ENCODE peak calls at places on chromosomes 7 and 10, in eight cellular contexts. K, Z, F, L, H, V, D and T are unnamed samples.

GRCh38 chr7:56086761-56087160 is 6.0 kb downstream of the PHKG1 start:
- DNase-seq in K (no peak), D (no peak), Z (no peak), V (no peak), H (no peak), F (no peak), L (no peak), T (no peak)

GRCh38 chr10:133565441-133566294 is at the start of gene SYCE1:
- DNase-seq in F (no peak), K (no peak), H (no peak), Z (no peak), D (no peak), L (no peak), V (no peak), T (no peak)

GRCh38 chr10:10330481-10330880 is 687.2 kb upstream of the CELF2 start:
- DNase-seq in Z (no peak), D (no peak), H (no peak), V (no peak), F (no peak), K (no peak), L (no peak), T (no peak)

GRCh38 chr7:136657332-136657942 is 211.0 kb upstream of the CHRM2 start:
- DNase-seq in Z (no peak), F (no peak), V (no peak), D (no peak), L (no peak), H (no peak), K (no peak), T (no peak)

GRCh38 chr7:28165971-28166955 is 14.3 kb downstream of the JAZF1 start:
- DNase-seq in H (no peak), L (peak; percentile 53), F (no peak), K (peak; percentile 76), V (no peak), Z (no peak), D (no peak), T (no peak)

GRCh38 chr7:102258749-102259107 is 27.9 kb upstream of the SH2B2 start:
- DNase-seq in V (no peak), Z (no peak), F (no peak), D (no peak), L (no peak), K (peak; percentile 20), H (no peak), T (no peak)

GRCh38 chr7:144818516-144818915 is 17.3 kb downstream of the TPK1 start:
- DNase-seq in V (no peak), L (no peak), F (no peak), Z (peak; percentile 46), K (no peak), H (no peak), D (peak; percentile 44), T (no peak)

GRCh38 chr10:21526184-21526951 is 886 bp upstream of the SKIDA1 start:
- DNase-seq in V (peak; percentile 89), L (no peak), H (peak; percentile 60), Z (peak; percentile 60), D (peak; percentile 44), K (no peak), F (peak; percentile 46), T (peak; percentile 77)

GRCh38 chr7:139771001-139771956 is 6.5 kb downstream of the HIPK2 start:
- DNase-seq in H (no peak), V (no peak), Z (no peak), L (peak; percentile 54), D (no peak), K (no peak), F (no peak), T (no peak)

GRCh38 chr10:11159543-11160215 is 142.0 kb downstream of the CELF2 start:
- DNase-seq in V (no peak), F (no peak), K (no peak), H (no peak), Z (no peak), D (no peak), L (no peak), T (no peak)

GRCh38 chr10:35432781-35433338 is 96.6 kb downstream of the CCNY start:
- DNase-seq in H (no peak), D (no peak), V (no peak), L (no peak), F (no peak), Z (no peak), K (no peak), T (no peak)

GRCh38 chr7:135263321-135263970 is 29.8 kb downstream of the STRA8 start:
- DNase-seq in H (no peak), L (no peak), K (no peak), V (no peak), F (no peak), D (no peak), Z (no peak), T (no peak)

GRCh38 chr7:142328006-142328405 is 70.1 kb upstream of the PRSS58 start:
- DNase-seq in H (no peak), F (no peak), D (no peak), V (no peak), K (no peak), Z (no peak), L (no peak), T (peak; percentile 23)

GRCh38 chr10:46285966-46286620 is 704 bp upstream of the ANTXRL start:
- DNase-seq in Z (no peak), V (no peak), K (no peak), D (no peak), F (no peak), L (no peak), H (no peak), T (no peak)

GRCh38 chr10:102198027-102198426 is 28.1 kb upstream of the ELOVL3 start:
- DNase-seq in K (no peak), L (no peak), D (no peak), V (no peak), H (no peak), Z (no peak), F (no peak), T (no peak)

GRCh38 chr10:12350167-12350872 is 973 bp downstream of the CAMK1D start:
- DNase-seq in D (no peak), Z (peak; percentile 61), H (peak; percentile 40), L (peak; percentile 3), K (peak; percentile 12), F (peak; percentile 10), V (peak; percentile 54), T (no peak)

GRCh38 chr7:151926336-151926712 is 29.9 kb upstream of the GALNTL5 start:
- DNase-seq in Z (no peak), D (no peak), L (no peak), H (no peak), V (no peak), F (no peak), K (no peak), T (no peak)

GRCh38 chr10:11684717-11685645 is 57.2 kb upstream of the ECHDC3 start:
- DNase-seq in Z (peak; percentile 75), F (no peak), V (no peak), H (peak; percentile 80), K (peak; percentile 89), L (peak; percentile 29), D (peak; percentile 35), T (peak; percentile 44)

GRCh38 chr7:39536926-39537325 is 29.3 kb upstream of the YAE1 start:
- DNase-seq in D (no peak), F (no peak), K (no peak), Z (no peak), H (no peak), V (no peak), L (no peak), T (no peak)

GRCh38 chr7:73900286-73900685 is 39.3 kb downstream of the TMEM270 start:
- DNase-seq in Z (no peak), H (no peak), F (no peak), L (no peak), K (no peak), D (no peak), V (no peak), T (no peak)

GRCh38 chr10:99339077-99339476 is 9.9 kb downstream of the CNNM1 start:
- DNase-seq in K (no peak), L (no peak), V (no peak), F (no peak), H (no peak), Z (no peak), D (no peak), T (no peak)

GRCh38 chr7:140581411-140581810 is 59.2 kb downstream of the DENND2A start:
- DNase-seq in H (peak; percentile 40), L (no peak), Z (no peak), D (no peak), F (no peak), K (no peak), V (no peak), T (no peak)

GRCh38 chr7:119175916-119176627 is 951.6 kb downstream of the ANKRD7 start:
- DNase-seq in D (no peak), L (peak; percentile 3), V (peak; percentile 66), Z (peak; percentile 15), F (peak; percentile 76), K (no peak), H (peak; percentile 81), T (peak; percentile 83)

GRCh38 chr7:93117852-93118530 is at the start of gene SAMD9:
- DNase-seq in H (peak; percentile 87), Z (peak; percentile 76), V (peak; percentile 86), K (peak; percentile 60), D (peak; percentile 34), L (peak; percentile 75), F (peak; percentile 80), T (no peak)

GRCh38 chr7:16801111-16801542 is 3.7 kb downstream of the AGR2 start:
- DNase-seq in F (peak; percentile 41), H (peak; percentile 61), V (peak; percentile 26), D (no peak), L (peak; percentile 46), K (peak; percentile 11), Z (peak; percentile 24), T (peak; percentile 75)

GRCh38 chr10:108631332-108631731 is 1292.0 kb downstream of the XPNPEP1 start:
- DNase-seq in V (no peak), H (no peak), Z (no peak), F (no peak), L (no peak), K (no peak), D (no peak), T (no peak)

GRCh38 chr7:50664461-50664922 is 99.3 kb upstream of the DDC start:
- DNase-seq in D (no peak), H (no peak), Z (peak; percentile 45), K (peak; percentile 52), F (peak; percentile 62), V (no peak), L (no peak), T (no peak)

GRCh38 chr7:20745716-20746115 is 41.0 kb downstream of the SP8 start:
- DNase-seq in L (no peak), Z (no peak), H (no peak), V (no peak), D (no peak), F (no peak), K (no peak), T (no peak)

GRCh38 chr10:128150045-128150493 is 23.8 kb upstream of the MKI67 start:
- DNase-seq in F (peak; percentile 75), L (no peak), V (peak; percentile 29), D (peak; percentile 60), Z (peak; percentile 92), H (peak; percentile 49), K (no peak), T (peak; percentile 4)

GRCh38 chr7:5677538-5678294 is 103.7 kb downstream of the RNF216 start:
- DNase-seq in F (no peak), V (peak; percentile 3), D (no peak), Z (peak; percentile 48), K (no peak), H (peak; percentile 79), L (peak; percentile 59), T (no peak)

GRCh38 chr7:16670021-16670420 is 24.0 kb downstream of the BZW2 start:
- DNase-seq in Z (no peak), K (no peak), H (no peak), V (no peak), D (no peak), F (no peak), L (no peak), T (no peak)

GRCh38 chr7:75892634-75893272 is 13.9 kb downstream of the RHBDD2 start:
- DNase-seq in F (no peak), H (no peak), L (no peak), D (no peak), Z (no peak), V (no peak), K (no peak), T (no peak)

GRCh38 chr7:96308253-96308949 is 13.5 kb downstream of the SLC25A13 start:
- DNase-seq in V (no peak), K (no peak), D (no peak), L (no peak), H (no peak), F (no peak), Z (no peak), T (no peak)

GRCh38 chr7:82325416-82325815 is 118.2 kb downstream of the CACNA2D1 start:
- DNase-seq in Z (no peak), K (no peak), L (no peak), F (no peak), D (no peak), H (no peak), V (no peak), T (no peak)